ENCODE peak calls at places on chromosomes 16 and 17, in eight cellular contexts. L is prostate gland, S is GM12892, M is Panc1, C is HepG2, P is K562, G is breast epithelium, E is H1. N is an unnamed sample.

GRCh38 chr16:16021988-16022682 is 72.7 kb downstream of the ABCC1 start:
- DNase-seq in L (peak), S (no peak), M (peak), C (peak), P (peak), E (no peak), G (peak), N (peak)

GRCh38 chr17:67054011-67054591 is 9.7 kb downstream of the CACNG1 start:
- DNase-seq in C (no peak), M (no peak), P (no peak), E (no peak), S (no peak), G (peak), L (no peak), N (peak)

GRCh38 chr17:41697122-41697962 is 8.7 kb downstream of the EIF1 start:
- DNase-seq in E (no peak), C (no peak), G (no peak), S (no peak), L (peak), M (no peak), P (peak), N (peak)

GRCh38 chr17:59890720-59891119 is 2.0 kb downstream of the TUBD1 start:
- DNase-seq in L (no peak), M (no peak), P (peak), E (no peak), G (no peak), S (no peak), C (peak), N (no peak)

GRCh38 chr17:15377608-15378007 is 36.2 kb upstream of the TEKT3 start:
- DNase-seq in C (peak), S (no peak), P (no peak), E (no peak), G (no peak), L (no peak), M (no peak), N (no peak)

GRCh38 chr16:30030841-30031413 is at the start of gene TLCD3B:
- DNase-seq in E (no peak), M (no peak), S (no peak), C (no peak), G (no peak), L (no peak), P (no peak), N (no peak)

GRCh38 chr16:12340151-12340733 is 363.7 kb downstream of the SNX29 start:
- DNase-seq in M (no peak), S (no peak), L (peak), P (peak), C (peak), G (no peak), E (no peak), N (peak)

GRCh38 chr16:19001788-19002187 is 18.1 kb downstream of the TMC7 start:
- DNase-seq in P (no peak), G (no peak), S (no peak), E (no peak), M (no peak), C (no peak), L (no peak), N (no peak)

GRCh38 chr17:62644487-62645173 is 17.2 kb downstream of the MRC2 start:
- DNase-seq in C (peak), S (no peak), E (no peak), G (no peak), M (no peak), P (peak), L (no peak), N (no peak)

GRCh38 chr17:10327640-10328039 is 45.2 kb downstream of the MYH13 start:
- DNase-seq in M (peak), E (peak), L (peak), C (peak), S (peak), P (peak), G (peak), N (peak)

GRCh38 chr17:17780941-17781590 is 55.7 kb downstream of the SREBF1 start:
- DNase-seq in P (no peak), E (peak), S (no peak), L (no peak), G (no peak), M (no peak), C (no peak), N (peak)

GRCh38 chr16:15846510-15846909 is 10.3 kb downstream of the MYH11 start:
- DNase-seq in M (no peak), E (no peak), S (no peak), C (no peak), L (no peak), P (no peak), G (no peak), N (no peak)

GRCh38 chr17:78528541-78528940 is 48.7 kb downstream of the DNAH17 start:
- DNase-seq in E (no peak), L (no peak), P (peak), G (no peak), S (no peak), C (no peak), M (no peak), N (no peak)

GRCh38 chr17:77409282-77410161 is 268.8 kb downstream of the SEC14L1 start:
- DNase-seq in S (no peak), C (no peak), P (no peak), L (peak), M (no peak), E (no peak), G (no peak), N (peak)

GRCh38 chr16:4529085-4530060 is 9.2 kb downstream of the CDIP1 start:
- DNase-seq in S (no peak), M (no peak), L (no peak), G (no peak), C (no peak), P (no peak), E (peak), N (no peak)

GRCh38 chr17:49986396-49987289 is 8.4 kb downstream of the DLX3 start:
- DNase-seq in P (no peak), G (peak), M (no peak), S (no peak), L (no peak), E (no peak), C (no peak), N (no peak)

GRCh38 chr16:53695070-53695469 is 8.6 kb downstream of the RPGRIP1L start:
- DNase-seq in L (no peak), E (no peak), S (no peak), G (no peak), C (no peak), M (no peak), P (no peak), N (no peak)

GRCh38 chr17:45836047-45837044 is 8.3 kb upstream of the SPPL2C start:
- DNase-seq in L (no peak), M (no peak), G (no peak), S (no peak), E (no peak), C (no peak), P (no peak), N (no peak)

GRCh38 chr16:68764866-68765265 is 27.8 kb downstream of the CDH1 start:
- DNase-seq in M (no peak), L (no peak), C (no peak), S (no peak), P (peak), E (no peak), G (no peak), N (no peak)

GRCh38 chr17:40014375-40014980 is 762 bp upstream of the CSF3 start:
- DNase-seq in P (no peak), L (no peak), M (no peak), G (no peak), C (peak), E (no peak), S (no peak), N (no peak)

GRCh38 chr16:11412965-11413887 is 68.0 kb downstream of the RMI2 start:
- DNase-seq in L (no peak), G (no peak), C (no peak), S (no peak), P (no peak), E (no peak), M (no peak), N (no peak)

GRCh38 chr17:9195961-9196668 is 174.8 kb downstream of the NTN1 start:
- DNase-seq in S (no peak), C (no peak), P (no peak), L (peak), E (no peak), G (peak), M (no peak), N (no peak)

GRCh38 chr17:9239821-9240658 is 218.7 kb downstream of the NTN1 start:
- DNase-seq in M (no peak), L (peak), G (peak), S (peak), P (peak), E (no peak), C (no peak), N (peak)

GRCh38 chr17:4607773-4608187 is 23.5 kb downstream of the SMTNL2 start:
- DNase-seq in L (no peak), C (no peak), E (no peak), S (no peak), P (no peak), G (no peak), M (no peak), N (peak)

GRCh38 chr16:9364721-9365693 is 273.6 kb downstream of the HAPSTR1 start:
- DNase-seq in G (peak), S (no peak), L (peak), E (no peak), M (no peak), C (peak), P (no peak), N (no peak)

GRCh38 chr17:50272711-50273653 is 1.3 kb upstream of the TMEM92 start:
- DNase-seq in P (peak), L (no peak), E (no peak), C (no peak), G (peak), M (no peak), S (peak), N (peak)

GRCh38 chr17:40542562-40543411 is 22.5 kb downstream of the CCR7 start:
- DNase-seq in P (no peak), S (no peak), C (peak), G (peak), L (no peak), M (no peak), E (no peak), N (peak)

GRCh38 chr17:82087961-82088837 is 9.8 kb downstream of the FASN start:
- DNase-seq in G (no peak), P (no peak), C (no peak), L (no peak), M (no peak), S (no peak), E (no peak), N (no peak)

GRCh38 chr17:55641559-55642160 is 81.0 kb downstream of the TMEM100 start:
- DNase-seq in M (no peak), L (peak), E (peak), C (peak), P (peak), S (no peak), G (peak), N (peak)

GRCh38 chr16:70685061-70685937 is 554 bp downstream of the MTSS2 start:
- DNase-seq in L (no peak), M (no peak), E (no peak), S (no peak), P (peak), C (no peak), G (no peak), N (no peak)

GRCh38 chr17:20944014-20944905 is 98.6 kb downstream of the USP22 start:
- DNase-seq in L (peak), P (no peak), G (peak), C (peak), S (no peak), M (no peak), E (no peak), N (peak)

GRCh38 chr16:4690946-4691665 is 2.3 kb upstream of the NUDT16L1 start:
- DNase-seq in M (no peak), L (no peak), E (no peak), P (no peak), G (no peak), C (no peak), S (no peak), N (no peak)

GRCh38 chr17:71974051-71974450 is 146.8 kb upstream of the SOX9 start:
- DNase-seq in P (no peak), M (no peak), L (no peak), C (no peak), G (no peak), S (no peak), E (no peak), N (no peak)

GRCh38 chr17:59508999-59509398 is 56.4 kb upstream of the DHX40 start:
- DNase-seq in S (no peak), M (no peak), G (no peak), L (no peak), C (no peak), P (no peak), E (no peak), N (no peak)

GRCh38 chr16:28531777-28532744 is 6.7 kb downstream of the NUPR1 start:
- DNase-seq in E (no peak), M (no peak), G (peak), L (no peak), P (peak), C (peak), S (no peak), N (peak)

GRCh38 chr17:4742629-4743028 is 2.9 kb upstream of the CXCL16 start:
- DNase-seq in M (no peak), C (no peak), E (no peak), G (no peak), L (peak), P (no peak), S (no peak), N (no peak)

GRCh38 chr16:35102780-35103403 is 1643.5 kb downstream of the TP53TG3F start:
- DNase-seq in L (no peak), P (peak), G (no peak), M (peak), C (peak), E (no peak), S (no peak), N (no peak)

DNA sequence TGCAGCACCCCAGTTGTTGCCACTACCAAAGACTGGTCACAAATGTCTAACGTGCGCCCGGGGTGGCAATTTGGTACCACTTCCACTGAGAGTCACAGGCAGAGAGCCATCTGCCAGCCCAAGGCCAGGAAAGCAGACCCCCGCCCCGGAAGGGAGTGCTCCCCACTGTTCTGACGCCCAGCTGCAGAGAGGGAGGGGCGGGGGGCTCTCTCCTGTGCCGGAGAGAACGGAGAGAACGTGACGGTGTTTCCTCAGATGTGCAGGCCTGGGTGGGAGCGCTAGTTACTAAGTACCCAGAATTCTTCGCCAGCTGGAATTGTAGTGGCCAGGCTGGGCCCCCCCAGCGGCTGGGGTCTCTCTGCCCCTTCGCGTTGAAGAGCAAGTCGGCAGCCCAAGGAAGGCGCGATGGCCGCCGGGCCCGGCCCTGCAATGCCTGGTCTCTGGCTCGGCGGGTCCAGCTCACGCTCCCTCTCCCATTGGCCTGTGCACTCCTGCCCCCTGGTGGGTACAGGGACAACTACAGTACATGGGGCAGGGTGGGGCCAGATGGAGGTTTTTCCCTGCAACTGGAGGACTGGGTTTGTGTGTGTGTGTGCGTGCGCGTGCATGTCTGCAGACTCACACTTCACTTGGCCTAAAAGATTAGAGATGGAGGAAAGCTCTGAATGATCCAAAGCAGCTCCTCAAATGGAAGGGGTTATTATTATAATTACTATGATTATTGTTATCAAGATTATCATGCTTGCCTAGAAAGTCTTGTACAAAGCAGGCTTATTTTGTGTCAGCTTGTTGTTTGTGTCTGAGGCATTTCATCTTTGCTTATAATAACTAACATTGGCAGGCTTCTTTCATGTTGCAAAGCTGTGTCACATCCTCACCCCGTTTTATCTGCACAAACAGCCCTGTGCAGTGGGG is 107.1 kb downstream of the AMFR start:
- DNase-seq in L (peak), P (peak), G (peak), M (peak), S (peak), C (peak), E (peak), N (peak)
- TF ChIP-seq POLR2AphosphoS5 in L (peak), P (no peak), G (no peak), M (no peak), S (no peak), C (no peak), E (no peak), N (no peak)

DNA sequence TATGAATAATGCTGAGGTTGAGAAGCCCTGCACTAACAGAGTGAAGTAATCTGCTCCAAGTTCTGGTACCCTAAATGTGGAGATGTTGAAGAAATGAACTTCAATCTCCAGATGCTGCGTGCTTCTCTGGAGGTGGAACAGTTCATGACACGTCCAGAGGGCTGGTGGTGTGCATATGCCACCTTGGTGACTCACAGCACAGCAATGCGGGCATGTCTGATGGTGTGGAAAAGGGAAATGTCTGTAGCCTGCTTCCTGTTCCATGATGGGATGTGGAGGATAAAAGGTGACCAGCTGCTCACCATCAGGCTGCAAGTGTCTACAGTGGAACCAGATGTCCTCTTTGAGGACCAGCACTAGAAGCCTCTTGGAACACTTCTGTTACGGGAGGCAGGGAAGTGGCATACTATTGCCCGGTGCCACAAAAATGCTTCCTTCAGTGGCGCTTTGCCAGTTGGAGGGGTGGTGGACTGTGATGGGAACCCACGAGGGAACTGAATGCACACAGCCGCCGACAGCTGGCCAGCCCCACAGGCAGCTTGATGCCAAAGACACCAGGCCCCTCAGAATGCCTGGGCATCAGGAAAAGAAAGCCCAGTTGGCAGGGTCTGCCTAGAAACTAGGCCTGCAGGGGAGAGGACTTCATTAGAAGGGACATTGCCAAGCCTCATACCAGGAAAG is 19.9 kb downstream of the SNX11 start:
- DNase-seq in G (no peak), P (no peak), C (no peak), E (no peak), M (no peak), L (no peak), S (no peak), N (no peak)
- TF ChIP-seq POLR2AphosphoS5 in G (no peak), P (no peak), C (no peak), E (no peak), M (no peak), L (no peak), S (no peak), N (no peak)

GRCh38 chr17:56808503-56808902 is 25.2 kb downstream of the C17orf67 start:
- DNase-seq in M (no peak), P (no peak), L (peak), E (no peak), S (no peak), G (no peak), C (no peak), N (no peak)
- TF ChIP-seq POLR2AphosphoS5 in M (no peak), P (no peak), L (peak), E (no peak), S (no peak), G (no peak), C (no peak), N (no peak)

GRCh38 chr17:28335201-28335958 is at the start of the genes IFT20 and TNFAIP1:
- DNase-seq in S (peak), E (peak), P (peak), C (peak), L (peak), M (peak), G (peak), N (peak)

GRCh38 chr17:28334176-28334575 is 1.1 kb downstream of the IFT20 start:
- DNase-seq in E (no peak), L (no peak), C (no peak), P (no peak), S (no peak), M (no peak), G (no peak), N (no peak)

GRCh38 chr17:28338056-28338768 is 2.7 kb downstream of the TNFAIP1 start:
- DNase-seq in M (no peak), P (no peak), S (no peak), E (no peak), C (no peak), G (no peak), L (no peak), N (no peak)

GRCh38 chr17:28334666-28335200 is 539 bp downstream of the IFT20 start:
- DNase-seq in L (no peak), C (no peak), P (no peak), E (no peak), M (no peak), G (no peak), S (no peak), N (no peak)

DNA sequence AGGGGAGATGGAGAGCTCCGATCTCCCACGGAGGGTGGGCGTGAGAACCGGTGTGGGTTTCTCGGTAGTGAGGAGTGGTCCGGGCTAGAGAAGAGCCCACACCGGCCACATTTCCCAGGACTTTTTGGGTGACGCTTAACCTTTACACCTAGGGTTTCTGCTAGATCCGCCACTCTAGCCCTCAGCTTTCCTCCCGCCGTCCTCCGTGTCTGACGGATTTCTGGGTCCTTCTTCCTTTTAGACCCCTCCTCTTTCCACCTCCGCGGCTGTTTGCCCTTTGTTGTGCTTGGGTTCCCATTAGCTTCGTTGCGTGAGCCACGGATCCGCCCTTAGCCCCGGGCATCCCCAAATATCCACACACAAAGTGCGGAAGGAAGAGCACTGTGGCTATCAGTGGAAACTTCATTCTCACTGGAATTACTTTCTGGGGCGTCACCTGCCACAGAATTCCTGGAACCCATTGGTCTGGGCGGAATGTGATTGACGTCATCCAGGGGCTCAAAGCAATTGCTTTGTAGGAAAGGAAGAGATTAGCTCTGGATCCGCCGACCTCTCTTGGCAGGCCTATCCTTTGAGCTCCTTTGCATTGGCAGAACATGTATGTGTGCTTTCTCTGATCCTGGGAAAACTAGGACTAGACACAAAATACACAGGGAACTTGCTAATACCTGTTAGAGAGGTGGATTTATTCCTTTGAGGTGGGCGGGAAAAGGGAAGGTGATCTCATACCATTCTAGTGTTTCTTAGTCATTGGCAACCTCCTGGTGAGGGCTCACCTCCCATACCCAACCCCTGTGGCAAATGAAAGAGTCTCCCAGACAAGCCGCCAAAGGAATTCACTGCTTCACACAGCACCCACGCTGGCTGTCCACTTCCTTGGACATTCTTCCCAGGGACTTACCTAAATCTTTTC is 654 bp downstream of the TNFAIP1 start:
- DNase-seq in L (peak), G (peak), S (no peak), P (peak), E (no peak), M (no peak), C (peak), N (peak)
- TF ChIP-seq POLR2AphosphoS5 in L (peak), G (no peak), S (no peak), P (peak), E (peak), M (no peak), C (no peak), N (peak)

GRCh38 chr16:51408357-51408756 is 257.3 kb upstream of the SALL1 start:
- DNase-seq in C (peak), S (no peak), M (no peak), E (no peak), P (no peak), L (no peak), G (no peak), N (no peak)
- TF ChIP-seq POLR2AphosphoS5 in C (no peak), S (no peak), M (no peak), E (no peak), P (no peak), L (no peak), G (no peak), N (no peak)